ENCODE peak calls at places on chromosomes 1 and 21, in eight cellular contexts. One of them, this sample, is unnamed.
A peak's percentile ranks its signal among the peaks of the same experiment; 100 is the strongest.

GRCh38 chr1:230010618-230011332 is 56.3 kb upstream of the GALNT2 start:
- DNase-seq in activated naive CD8-positive, alpha-beta T cell treated with anti-CD3 and anti-CD28 coated beads, Interleukin-2, amount 50 U/mL, for 24 hours: no peak
- DNase-seq in RWPE2: no peak
- DNase-seq in stimulated activated effector memory CD8-positive, alpha-beta T cell treated with anti-CD3 and anti-CD28 coated beads, Interleukin-12 subunit alpha, Interleukin-12 subunit beta, amount 100 ng/mL, for 72 hours: no peak
- DNase-seq in RWPE1: no peak
- DNase-seq in T-helper 9 cell: no peak
- DNase-seq in GM12865: no peak
- DNase-seq in hippocampal formation: no peak
- DNase-seq in this sample: no peak

GRCh38 chr1:52059326-52059725 is 3.2 kb downstream of the BTF3L4 start:
- DNase-seq in activated naive CD8-positive, alpha-beta T cell treated with anti-CD3 and anti-CD28 coated beads, Interleukin-2, amount 50 U/mL, for 24 hours: no peak
- DNase-seq in RWPE2: no peak
- DNase-seq in stimulated activated effector memory CD8-positive, alpha-beta T cell treated with anti-CD3 and anti-CD28 coated beads, Interleukin-12 subunit alpha, Interleukin-12 subunit beta, amount 100 ng/mL, for 72 hours: no peak
- DNase-seq in RWPE1: peak; percentile 72
- DNase-seq in T-helper 9 cell: no peak
- DNase-seq in GM12865: no peak
- DNase-seq in hippocampal formation: no peak
- DNase-seq in this sample: no peak

GRCh38 chr21:33028271-33028670 is 2.5 kb downstream of the OLIG2 start:
- DNase-seq in activated naive CD8-positive, alpha-beta T cell treated with anti-CD3 and anti-CD28 coated beads, Interleukin-2, amount 50 U/mL, for 24 hours: no peak
- DNase-seq in RWPE2: no peak
- DNase-seq in stimulated activated effector memory CD8-positive, alpha-beta T cell treated with anti-CD3 and anti-CD28 coated beads, Interleukin-12 subunit alpha, Interleukin-12 subunit beta, amount 100 ng/mL, for 72 hours: no peak
- DNase-seq in RWPE1: no peak
- DNase-seq in T-helper 9 cell: no peak
- DNase-seq in GM12865: no peak
- DNase-seq in hippocampal formation: no peak
- DNase-seq in this sample: no peak

GRCh38 chr1:7262611-7263010 is 477.4 kb downstream of the CAMTA1 start:
- DNase-seq in activated naive CD8-positive, alpha-beta T cell treated with anti-CD3 and anti-CD28 coated beads, Interleukin-2, amount 50 U/mL, for 24 hours: no peak
- DNase-seq in RWPE2: no peak
- DNase-seq in stimulated activated effector memory CD8-positive, alpha-beta T cell treated with anti-CD3 and anti-CD28 coated beads, Interleukin-12 subunit alpha, Interleukin-12 subunit beta, amount 100 ng/mL, for 72 hours: no peak
- DNase-seq in RWPE1: no peak
- DNase-seq in T-helper 9 cell: no peak
- DNase-seq in GM12865: no peak
- DNase-seq in hippocampal formation: no peak
- DNase-seq in this sample: peak; percentile 57

GRCh38 chr1:203290261-203291089 is 14.8 kb upstream of the BTG2 start:
- DNase-seq in activated naive CD8-positive, alpha-beta T cell treated with anti-CD3 and anti-CD28 coated beads, Interleukin-2, amount 50 U/mL, for 24 hours: peak; percentile 99
- DNase-seq in RWPE2: no peak
- DNase-seq in stimulated activated effector memory CD8-positive, alpha-beta T cell treated with anti-CD3 and anti-CD28 coated beads, Interleukin-12 subunit alpha, Interleukin-12 subunit beta, amount 100 ng/mL, for 72 hours: peak; percentile 94
- DNase-seq in RWPE1: peak; percentile 65
- DNase-seq in T-helper 9 cell: peak; percentile 98
- DNase-seq in GM12865: peak; percentile 96
- DNase-seq in hippocampal formation: peak; percentile 86
- DNase-seq in this sample: peak; percentile 77

GRCh38 chr1:159076753-159077656 is at the start of gene AIM2:
- DNase-seq in activated naive CD8-positive, alpha-beta T cell treated with anti-CD3 and anti-CD28 coated beads, Interleukin-2, amount 50 U/mL, for 24 hours: peak; percentile 88
- DNase-seq in RWPE2: no peak
- DNase-seq in stimulated activated effector memory CD8-positive, alpha-beta T cell treated with anti-CD3 and anti-CD28 coated beads, Interleukin-12 subunit alpha, Interleukin-12 subunit beta, amount 100 ng/mL, for 72 hours: peak; percentile 97
- DNase-seq in RWPE1: no peak
- DNase-seq in T-helper 9 cell: peak; percentile 78
- DNase-seq in GM12865: peak; percentile 95
- DNase-seq in hippocampal formation: no peak
- DNase-seq in this sample: no peak

GRCh38 chr1:156767879-156768608 is 709 bp downstream of the PRCC start:
- DNase-seq in activated naive CD8-positive, alpha-beta T cell treated with anti-CD3 and anti-CD28 coated beads, Interleukin-2, amount 50 U/mL, for 24 hours: peak; percentile 58
- DNase-seq in RWPE2: no peak
- DNase-seq in stimulated activated effector memory CD8-positive, alpha-beta T cell treated with anti-CD3 and anti-CD28 coated beads, Interleukin-12 subunit alpha, Interleukin-12 subunit beta, amount 100 ng/mL, for 72 hours: peak; percentile 43
- DNase-seq in RWPE1: no peak
- DNase-seq in T-helper 9 cell: peak; percentile 45
- DNase-seq in GM12865: peak; percentile 57
- DNase-seq in hippocampal formation: no peak
- DNase-seq in this sample: peak; percentile 13

GRCh38 chr1:213393860-213394259 is 342.8 kb downstream of the RPS6KC1 start:
- DNase-seq in activated naive CD8-positive, alpha-beta T cell treated with anti-CD3 and anti-CD28 coated beads, Interleukin-2, amount 50 U/mL, for 24 hours: no peak
- DNase-seq in RWPE2: no peak
- DNase-seq in stimulated activated effector memory CD8-positive, alpha-beta T cell treated with anti-CD3 and anti-CD28 coated beads, Interleukin-12 subunit alpha, Interleukin-12 subunit beta, amount 100 ng/mL, for 72 hours: no peak
- DNase-seq in RWPE1: no peak
- DNase-seq in T-helper 9 cell: no peak
- DNase-seq in GM12865: no peak
- DNase-seq in hippocampal formation: no peak
- DNase-seq in this sample: no peak

GRCh38 chr1:39509360-39510009 is 18.0 kb downstream of the BMP8A start:
- DNase-seq in activated naive CD8-positive, alpha-beta T cell treated with anti-CD3 and anti-CD28 coated beads, Interleukin-2, amount 50 U/mL, for 24 hours: peak; percentile 46
- DNase-seq in RWPE2: no peak
- DNase-seq in stimulated activated effector memory CD8-positive, alpha-beta T cell treated with anti-CD3 and anti-CD28 coated beads, Interleukin-12 subunit alpha, Interleukin-12 subunit beta, amount 100 ng/mL, for 72 hours: no peak
- DNase-seq in RWPE1: no peak
- DNase-seq in T-helper 9 cell: no peak
- DNase-seq in GM12865: peak; percentile 85
- DNase-seq in hippocampal formation: no peak
- DNase-seq in this sample: no peak

GRCh38 chr21:46418265-46418946 is 40.3 kb upstream of the DIP2A start:
- DNase-seq in activated naive CD8-positive, alpha-beta T cell treated with anti-CD3 and anti-CD28 coated beads, Interleukin-2, amount 50 U/mL, for 24 hours: no peak
- DNase-seq in RWPE2: no peak
- DNase-seq in stimulated activated effector memory CD8-positive, alpha-beta T cell treated with anti-CD3 and anti-CD28 coated beads, Interleukin-12 subunit alpha, Interleukin-12 subunit beta, amount 100 ng/mL, for 72 hours: no peak
- DNase-seq in RWPE1: no peak
- DNase-seq in T-helper 9 cell: no peak
- DNase-seq in GM12865: no peak
- DNase-seq in hippocampal formation: no peak
- DNase-seq in this sample: no peak

GRCh38 chr21:34091032-34091431 is 17.7 kb downstream of the MRPS6 start:
- DNase-seq in activated naive CD8-positive, alpha-beta T cell treated with anti-CD3 and anti-CD28 coated beads, Interleukin-2, amount 50 U/mL, for 24 hours: no peak
- DNase-seq in RWPE2: no peak
- DNase-seq in stimulated activated effector memory CD8-positive, alpha-beta T cell treated with anti-CD3 and anti-CD28 coated beads, Interleukin-12 subunit alpha, Interleukin-12 subunit beta, amount 100 ng/mL, for 72 hours: no peak
- DNase-seq in RWPE1: no peak
- DNase-seq in T-helper 9 cell: no peak
- DNase-seq in GM12865: no peak
- DNase-seq in hippocampal formation: no peak
- DNase-seq in this sample: no peak

GRCh38 chr1:40834968-40835545 is 27.1 kb downstream of the CITED4 start:
- DNase-seq in activated naive CD8-positive, alpha-beta T cell treated with anti-CD3 and anti-CD28 coated beads, Interleukin-2, amount 50 U/mL, for 24 hours: no peak
- DNase-seq in RWPE2: no peak
- DNase-seq in stimulated activated effector memory CD8-positive, alpha-beta T cell treated with anti-CD3 and anti-CD28 coated beads, Interleukin-12 subunit alpha, Interleukin-12 subunit beta, amount 100 ng/mL, for 72 hours: no peak
- DNase-seq in RWPE1: no peak
- DNase-seq in T-helper 9 cell: no peak
- DNase-seq in GM12865: no peak
- DNase-seq in hippocampal formation: no peak
- DNase-seq in this sample: no peak

GRCh38 chr1:66931548-66932124 is 6.8 kb downstream of the MIER1 start:
- DNase-seq in activated naive CD8-positive, alpha-beta T cell treated with anti-CD3 and anti-CD28 coated beads, Interleukin-2, amount 50 U/mL, for 24 hours: no peak
- DNase-seq in RWPE2: no peak
- DNase-seq in stimulated activated effector memory CD8-positive, alpha-beta T cell treated with anti-CD3 and anti-CD28 coated beads, Interleukin-12 subunit alpha, Interleukin-12 subunit beta, amount 100 ng/mL, for 72 hours: no peak
- DNase-seq in RWPE1: no peak
- DNase-seq in T-helper 9 cell: no peak
- DNase-seq in GM12865: peak; percentile 36
- DNase-seq in hippocampal formation: no peak
- DNase-seq in this sample: no peak

GRCh38 chr1:108706643-108707042 is 6.1 kb upstream of the FNDC7 start:
- DNase-seq in activated naive CD8-positive, alpha-beta T cell treated with anti-CD3 and anti-CD28 coated beads, Interleukin-2, amount 50 U/mL, for 24 hours: no peak
- DNase-seq in RWPE2: no peak
- DNase-seq in stimulated activated effector memory CD8-positive, alpha-beta T cell treated with anti-CD3 and anti-CD28 coated beads, Interleukin-12 subunit alpha, Interleukin-12 subunit beta, amount 100 ng/mL, for 72 hours: no peak
- DNase-seq in RWPE1: no peak
- DNase-seq in T-helper 9 cell: no peak
- DNase-seq in GM12865: no peak
- DNase-seq in hippocampal formation: no peak
- DNase-seq in this sample: no peak

GRCh38 chr1:17826165-17826488 is 71.0 kb downstream of the ACTL8 start:
- DNase-seq in activated naive CD8-positive, alpha-beta T cell treated with anti-CD3 and anti-CD28 coated beads, Interleukin-2, amount 50 U/mL, for 24 hours: peak; percentile 40
- DNase-seq in RWPE2: no peak
- DNase-seq in stimulated activated effector memory CD8-positive, alpha-beta T cell treated with anti-CD3 and anti-CD28 coated beads, Interleukin-12 subunit alpha, Interleukin-12 subunit beta, amount 100 ng/mL, for 72 hours: no peak
- DNase-seq in RWPE1: peak; percentile 26
- DNase-seq in T-helper 9 cell: no peak
- DNase-seq in GM12865: peak; percentile 31
- DNase-seq in hippocampal formation: no peak
- DNase-seq in this sample: no peak

GRCh38 chr1:156153362-156153761 is at the start of gene SEMA4A:
- DNase-seq in activated naive CD8-positive, alpha-beta T cell treated with anti-CD3 and anti-CD28 coated beads, Interleukin-2, amount 50 U/mL, for 24 hours: no peak
- DNase-seq in RWPE2: no peak
- DNase-seq in stimulated activated effector memory CD8-positive, alpha-beta T cell treated with anti-CD3 and anti-CD28 coated beads, Interleukin-12 subunit alpha, Interleukin-12 subunit beta, amount 100 ng/mL, for 72 hours: no peak
- DNase-seq in RWPE1: peak; percentile 87
- DNase-seq in T-helper 9 cell: no peak
- DNase-seq in GM12865: no peak
- DNase-seq in hippocampal formation: no peak
- DNase-seq in this sample: no peak

GRCh38 chr1:202129453-202130274 is 6.9 kb downstream of the GPR37L1 start:
- DNase-seq in activated naive CD8-positive, alpha-beta T cell treated with anti-CD3 and anti-CD28 coated beads, Interleukin-2, amount 50 U/mL, for 24 hours: no peak
- DNase-seq in RWPE2: no peak
- DNase-seq in stimulated activated effector memory CD8-positive, alpha-beta T cell treated with anti-CD3 and anti-CD28 coated beads, Interleukin-12 subunit alpha, Interleukin-12 subunit beta, amount 100 ng/mL, for 72 hours: no peak
- DNase-seq in RWPE1: no peak
- DNase-seq in T-helper 9 cell: no peak
- DNase-seq in GM12865: no peak
- DNase-seq in hippocampal formation: peak; percentile 91
- DNase-seq in this sample: no peak

GRCh38 chr1:217105432-217105831 is 382.2 kb upstream of the ESRRG start:
- DNase-seq in activated naive CD8-positive, alpha-beta T cell treated with anti-CD3 and anti-CD28 coated beads, Interleukin-2, amount 50 U/mL, for 24 hours: no peak
- DNase-seq in RWPE2: no peak
- DNase-seq in stimulated activated effector memory CD8-positive, alpha-beta T cell treated with anti-CD3 and anti-CD28 coated beads, Interleukin-12 subunit alpha, Interleukin-12 subunit beta, amount 100 ng/mL, for 72 hours: no peak
- DNase-seq in RWPE1: no peak
- DNase-seq in T-helper 9 cell: no peak
- DNase-seq in GM12865: no peak
- DNase-seq in hippocampal formation: no peak
- DNase-seq in this sample: peak; percentile 69

GRCh38 chr1:28002600-28002999 is 42.8 kb downstream of the XKR8 start:
- DNase-seq in activated naive CD8-positive, alpha-beta T cell treated with anti-CD3 and anti-CD28 coated beads, Interleukin-2, amount 50 U/mL, for 24 hours: no peak
- DNase-seq in RWPE2: no peak
- DNase-seq in stimulated activated effector memory CD8-positive, alpha-beta T cell treated with anti-CD3 and anti-CD28 coated beads, Interleukin-12 subunit alpha, Interleukin-12 subunit beta, amount 100 ng/mL, for 72 hours: no peak
- DNase-seq in RWPE1: no peak
- DNase-seq in T-helper 9 cell: no peak
- DNase-seq in GM12865: no peak
- DNase-seq in hippocampal formation: no peak
- DNase-seq in this sample: no peak

GRCh38 chr21:31426235-31426797 is 82.3 kb upstream of the TIAM1 start:
- DNase-seq in activated naive CD8-positive, alpha-beta T cell treated with anti-CD3 and anti-CD28 coated beads, Interleukin-2, amount 50 U/mL, for 24 hours: no peak
- DNase-seq in RWPE2: no peak
- DNase-seq in stimulated activated effector memory CD8-positive, alpha-beta T cell treated with anti-CD3 and anti-CD28 coated beads, Interleukin-12 subunit alpha, Interleukin-12 subunit beta, amount 100 ng/mL, for 72 hours: no peak
- DNase-seq in RWPE1: no peak
- DNase-seq in T-helper 9 cell: no peak
- DNase-seq in GM12865: peak; percentile 12
- DNase-seq in hippocampal formation: no peak
- DNase-seq in this sample: no peak